ENCODE peak calls at places on chromosomes 6 and 20, in ten cellular contexts. H is stomach, M is adrenal gland, N is right lobe of liver, Q is upper lobe of left lung, A is uterus, T is HCT116, Y is K562, S is ovary, B is IMR-90. X is an unnamed sample. For H3K36me3, the result is how much of the 10 kb centered on the place peaks cover.

GRCh38 chr6:39302669-39303424 is 11.4 kb downstream of the KCNK17 start:
- DNase-seq in H (peak), M (peak), N (peak), Q (peak), A (peak), T (peak), Y (peak), S (peak), B (peak), X (peak)

GRCh38 chr6:140871911-140872310 is 1260.8 kb upstream of the GJE1 start:
- DNase-seq in H (no peak), M (no peak), N (no peak), Q (no peak), A (no peak), T (no peak), Y (no peak), S (no peak), B (peak), X (no peak)

GRCh38 chr20:52048365-52048764 is 143.2 kb downstream of the ZFP64 start:
- DNase-seq in H (no peak), M (no peak), N (no peak), Q (no peak), A (no peak), T (no peak), Y (no peak), S (no peak), B (no peak), X (no peak)

GRCh38 chr20:52047811-52048302 is 143.7 kb downstream of the ZFP64 start:
- DNase-seq in H (no peak), M (no peak), N (no peak), Q (no peak), A (no peak), T (no peak), Y (no peak), S (no peak), B (peak), X (peak)

GRCh38 chr6:148972481-148972880 is 225.7 kb downstream of the UST start:
- DNase-seq in H (peak), M (peak), N (peak), Q (peak), A (no peak), T (peak), Y (peak), S (peak), B (no peak), X (no peak)

GRCh38 chr6:15501806-15502450 is 160.9 kb downstream of the DTNBP1 start:
- DNase-seq in H (no peak), M (peak), N (no peak), Q (no peak), A (peak), T (no peak), Y (no peak), S (peak), B (peak), X (no peak)

GRCh38 chr6:149934249-149935156 is 7.3 kb upstream of the ULBP2 start:
- DNase-seq in H (peak), M (peak), N (no peak), Q (peak), A (peak), T (peak), Y (peak), S (peak), B (peak), X (peak)

GRCh38 chr20:25277941-25278521 is 30.1 kb downstream of the PYGB start:
- DNase-seq in H (peak), M (peak), N (peak), Q (no peak), A (peak), T (no peak), Y (no peak), S (no peak), B (no peak), X (peak)

GRCh38 chr6:151327079-151327478 is 64.3 kb downstream of the ZBTB2 start:
- DNase-seq in H (no peak), M (no peak), N (no peak), Q (no peak), A (no peak), T (no peak), Y (no peak), S (no peak), B (no peak), X (no peak)

GRCh38 chr20:35734374-35734773 is 7.7 kb downstream of the RBM39 start:
- DNase-seq in H (no peak), M (no peak), N (no peak), Q (no peak), A (no peak), T (no peak), Y (no peak), S (no peak), B (no peak), X (no peak)
- H3K36me3 ChIP-seq in H (half or more), M (half or more), N (half or more), Q (half or more), A (under half), T (half or more), Y (half or more), S (under half), B (half or more), X (half or more)

GRCh38 chr20:38034108-38034649 is 633 bp downstream of the RPRD1B start:
- DNase-seq in H (no peak), M (no peak), N (no peak), Q (no peak), A (no peak), T (no peak), Y (no peak), S (no peak), B (no peak), X (no peak)
- TF ChIP-seq POLR2A in H (no peak), M (no peak), N (no peak), Q (no peak), A (no peak), T (no peak), Y (no peak), S (no peak), B (no peak), X (no peak)

DNA sequence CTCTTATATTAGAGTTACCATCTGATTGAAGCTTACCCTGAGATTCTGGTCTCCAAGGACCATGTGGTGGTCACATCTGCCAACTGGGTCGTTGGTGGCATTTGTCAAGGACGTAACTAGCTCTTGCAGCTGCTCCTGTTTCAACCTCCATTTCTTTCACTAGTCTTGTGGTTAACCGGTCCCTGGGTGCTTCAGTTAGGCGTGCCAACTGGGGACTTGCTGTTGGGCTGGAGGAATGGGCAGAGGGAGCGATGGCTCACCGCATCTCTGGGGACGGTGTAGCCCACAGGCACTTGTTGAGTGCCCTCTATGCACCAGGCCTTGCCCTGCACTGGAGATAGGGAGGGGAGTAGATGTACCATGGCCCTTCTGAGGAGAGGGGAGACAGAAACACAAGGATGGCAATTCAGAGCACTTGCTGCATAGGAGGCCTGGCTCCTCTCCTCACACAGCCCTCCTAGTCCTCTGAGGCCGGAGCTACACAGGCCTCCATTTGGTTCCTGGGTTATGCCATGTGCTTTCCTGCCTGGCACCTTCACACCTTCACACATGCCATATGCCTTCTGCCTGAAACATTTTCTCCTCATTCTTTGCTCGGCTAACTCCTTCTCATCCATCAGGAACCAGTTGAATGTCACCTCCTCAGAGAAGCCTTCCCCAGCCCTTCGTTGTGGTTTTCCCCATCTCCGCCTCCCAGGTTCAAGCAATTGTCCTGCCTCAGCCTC is 20.0 kb upstream of the ASXL1 start:
- DNase-seq in H (no peak), M (no peak), N (no peak), Q (no peak), A (no peak), T (no peak), Y (no peak), S (no peak), B (no peak), X (no peak)
- H3K27ac ChIP-seq in H (peak), M (no peak), N (no peak), Q (peak), A (no peak), T (no peak), Y (no peak), S (no peak), B (no peak), X (no peak)

GRCh38 chr6:111562271-111562670 is 43.4 kb downstream of the TRAF3IP2 start:
- DNase-seq in H (no peak), M (no peak), N (no peak), Q (no peak), A (no peak), T (no peak), Y (no peak), S (no peak), B (no peak), X (no peak)
- H3K36me3 ChIP-seq in H (half or more), M (under half), N (under half), Q (under half), A (under half), T (under half), Y (under half), S (under half), B (under half), X (half or more)

GRCh38 chr6:128511518-128511917 is 8.9 kb downstream of the PTPRK start:
- DNase-seq in H (no peak), M (no peak), N (no peak), Q (no peak), A (no peak), T (no peak), Y (no peak), S (no peak), B (peak), X (no peak)
- TF ChIP-seq POLR2A in H (no peak), M (no peak), N (no peak), Q (no peak), A (no peak), T (no peak), Y (no peak), S (no peak), B (no peak), X (no peak)

GRCh38 chr6:2960935-2961334 is 10.4 kb downstream of the SERPINB6 start:
- DNase-seq in H (no peak), M (no peak), N (no peak), Q (no peak), A (no peak), T (no peak), Y (no peak), S (no peak), B (peak), X (no peak)
- H3K27ac ChIP-seq in H (peak), M (no peak), N (no peak), Q (peak), A (peak), T (no peak), Y (no peak), S (no peak), B (peak), X (no peak)

DNA sequence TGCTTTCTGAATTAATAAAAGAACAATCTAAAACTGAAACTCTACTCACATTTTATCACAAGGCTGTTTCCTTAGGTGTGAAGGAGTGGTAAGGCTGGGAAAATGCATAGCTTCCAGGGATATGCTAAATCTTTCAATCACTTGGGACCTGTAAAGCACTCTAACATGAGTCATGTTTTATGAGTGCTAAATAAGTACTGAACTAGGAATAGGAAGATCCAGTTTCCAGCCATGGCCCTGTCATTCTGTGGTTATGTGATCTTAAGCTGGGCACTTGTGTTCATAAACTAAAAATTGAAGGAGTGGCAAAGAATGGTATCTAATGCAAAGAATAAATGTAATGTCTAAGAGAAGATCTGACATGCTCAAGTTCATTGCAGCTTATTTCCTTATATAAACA is 6.1 kb upstream of the TMEM200A start:
- DNase-seq in H (no peak), M (no peak), N (no peak), Q (no peak), A (no peak), T (no peak), Y (no peak), S (no peak), B (no peak), X (no peak)
- H3K36me3 ChIP-seq in H (under half), M (under half), N (under half), Q (under half), A (under half), T (under half), Y (under half), S (under half), B (under half), X (under half)

GRCh38 chr6:107458687-107459282 is 579 bp downstream of the PDSS2 start:
- DNase-seq in H (no peak), M (no peak), N (peak), Q (peak), A (peak), T (no peak), Y (peak), S (no peak), B (peak), X (no peak)

GRCh38 chr6:107460074-107460631 is 789 bp upstream of the PDSS2 start:
- DNase-seq in H (no peak), M (no peak), N (no peak), Q (no peak), A (no peak), T (no peak), Y (no peak), S (no peak), B (peak), X (no peak)

GRCh38 chr6:107459283-107460073 is at the start of gene PDSS2:
- DNase-seq in H (peak), M (peak), N (peak), Q (peak), A (peak), T (peak), Y (peak), S (peak), B (peak), X (peak)
- TF ChIP-seq POLR2A in H (peak), M (peak), N (peak), Q (peak), A (peak), T (peak), Y (peak), S (peak), B (peak), X (no peak)

DNA sequence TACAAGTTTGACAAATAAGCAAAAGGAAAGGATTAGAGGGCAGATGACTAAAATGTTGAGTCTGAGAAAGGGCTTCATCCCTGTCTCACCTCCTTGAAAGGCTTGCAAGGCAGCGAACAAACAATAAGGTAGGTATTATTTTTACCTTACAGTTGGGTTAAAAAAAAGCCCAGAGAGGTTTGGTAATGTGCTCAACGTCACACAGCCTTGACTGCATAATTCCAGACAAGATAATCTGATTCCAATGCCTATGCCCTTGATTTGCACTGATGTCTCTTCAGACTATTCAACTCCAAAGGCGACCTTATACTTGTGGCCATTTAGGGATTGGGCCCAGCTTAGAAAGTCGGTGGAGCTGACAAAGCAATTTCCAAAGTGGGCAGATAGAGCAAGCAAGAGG is 1.7 kb downstream of the ARG1 start:
- DNase-seq in H (no peak), M (no peak), N (no peak), Q (no peak), A (no peak), T (no peak), Y (no peak), S (no peak), B (no peak), X (no peak)
- H3K27ac ChIP-seq in H (no peak), M (no peak), N (peak), Q (no peak), A (no peak), T (no peak), Y (no peak), S (no peak), B (no peak), X (no peak)

GRCh38 chr6:124319410-124319809 is 515.7 kb downstream of the NKAIN2 start:
- DNase-seq in H (no peak), M (no peak), N (no peak), Q (no peak), A (no peak), T (no peak), Y (no peak), S (no peak), B (no peak), X (no peak)
- H3K36me3 ChIP-seq in H (under half), M (under half), N (under half), Q (under half), A (under half), T (under half), Y (under half), S (under half), B (under half), X (under half)

X was measured in heart left ventricle.